ENCODE peak calls at places on chromosomes 12 and 14, in ten cellular contexts. P is aorta; N is cardiac muscle cell; K is right lobe of liver; J is sigmoid colon; W is body of pancreas; T is endothelial cell of umbilical vein; B is CD4-positive, CD25-positive, alpha-beta regulatory T cell; D is left ventricle myocardium inferior; R is SJCRH30. Z is an unnamed sample.

GRCh38 chr12:10511756-10512355 is 6.2 kb downstream of the EIF2S3B start:
- DNase-seq in T (no peak), D (no peak), P (no peak), N (no peak), J (no peak), W (no peak), B (no peak), R (no peak), K (no peak), Z (no peak)

GRCh38 chr12:88623777-88624548 is 43.7 kb upstream of the KITLG start:
- DNase-seq in W (no peak), N (no peak), R (no peak), T (no peak), J (no peak), P (no peak), D (no peak), B (no peak), K (no peak), Z (no peak)

GRCh38 chr12:70609739-70610491 is 27.3 kb downstream of the PTPRB start:
- DNase-seq in R (no peak), P (peak; percentile 66), T (peak; percentile 79), J (peak; percentile 67), W (peak; percentile 31), B (peak; percentile 3), N (peak; percentile 53), D (peak; percentile 61), K (peak; percentile 63), Z (peak; percentile 44)

GRCh38 chr12:24380122-24380521 is 430.7 kb upstream of the SOX5 start:
- DNase-seq in T (no peak), W (no peak), J (no peak), R (no peak), P (no peak), K (no peak), N (peak; percentile 2), B (no peak), D (no peak), Z (no peak)

GRCh38 chr14:59630281-59630963 is 53.8 kb upstream of the CCDC175 start:
- DNase-seq in B (no peak), P (peak; percentile 81), R (no peak), W (peak; percentile 28), D (no peak), T (no peak), N (peak; percentile 19), K (peak; percentile 53), J (no peak), Z (peak; percentile 42)

GRCh38 chr12:75724913-75725312 is 213.5 kb upstream of the KRR1 start:
- DNase-seq in P (no peak), R (peak; percentile 54), W (no peak), B (no peak), D (no peak), K (no peak), T (peak; percentile 86), J (peak; percentile 67), N (peak; percentile 77), Z (peak; percentile 35)

GRCh38 chr12:107014050-107014449 is 27.1 kb upstream of the MTERF2 start:
- DNase-seq in W (peak; percentile 73), D (no peak), B (peak; percentile 37), P (no peak), T (no peak), K (no peak), J (no peak), N (no peak), R (no peak), Z (peak; percentile 44)

GRCh38 chr12:89494411-89495231 is 30.0 kb downstream of the GALNT4 start:
- DNase-seq in B (peak; percentile 82), T (no peak), K (no peak), N (no peak), R (no peak), D (no peak), J (no peak), P (no peak), W (no peak), Z (no peak)

GRCh38 chr12:14185441-14186192 is 179.9 kb upstream of the ATF7IP start:
- DNase-seq in N (peak; percentile 58), K (no peak), R (peak; percentile 63), T (peak; percentile 35), P (no peak), W (peak; percentile 62), D (no peak), B (peak; percentile 30), J (no peak), Z (peak; percentile 29)

GRCh38 chr12:27057543-27057942 is 24.8 kb downstream of the C12orf71 start:
- DNase-seq in J (no peak), P (no peak), W (no peak), T (no peak), B (no peak), N (no peak), K (no peak), D (no peak), R (no peak), Z (no peak)

GRCh38 chr12:105978686-105979085 is 160.1 kb downstream of the NUAK1 start:
- DNase-seq in J (no peak), P (no peak), K (no peak), W (no peak), N (peak; percentile 44), R (no peak), D (no peak), T (no peak), B (no peak), Z (no peak)

GRCh38 chr12:57270966-57271470 is 20.0 kb upstream of the STAC3 start:
- DNase-seq in K (no peak), B (no peak), W (no peak), R (peak; percentile 90), J (no peak), P (no peak), T (peak; percentile 14), D (no peak), N (no peak), Z (no peak)

GRCh38 chr14:76829016-76829365 is 2.8 kb downstream of the LRRC74A start:
- DNase-seq in J (no peak), T (peak; percentile 33), K (no peak), D (peak; percentile 33), R (no peak), P (no peak), B (no peak), N (peak; percentile 77), W (peak; percentile 53), Z (no peak)

DNA sequence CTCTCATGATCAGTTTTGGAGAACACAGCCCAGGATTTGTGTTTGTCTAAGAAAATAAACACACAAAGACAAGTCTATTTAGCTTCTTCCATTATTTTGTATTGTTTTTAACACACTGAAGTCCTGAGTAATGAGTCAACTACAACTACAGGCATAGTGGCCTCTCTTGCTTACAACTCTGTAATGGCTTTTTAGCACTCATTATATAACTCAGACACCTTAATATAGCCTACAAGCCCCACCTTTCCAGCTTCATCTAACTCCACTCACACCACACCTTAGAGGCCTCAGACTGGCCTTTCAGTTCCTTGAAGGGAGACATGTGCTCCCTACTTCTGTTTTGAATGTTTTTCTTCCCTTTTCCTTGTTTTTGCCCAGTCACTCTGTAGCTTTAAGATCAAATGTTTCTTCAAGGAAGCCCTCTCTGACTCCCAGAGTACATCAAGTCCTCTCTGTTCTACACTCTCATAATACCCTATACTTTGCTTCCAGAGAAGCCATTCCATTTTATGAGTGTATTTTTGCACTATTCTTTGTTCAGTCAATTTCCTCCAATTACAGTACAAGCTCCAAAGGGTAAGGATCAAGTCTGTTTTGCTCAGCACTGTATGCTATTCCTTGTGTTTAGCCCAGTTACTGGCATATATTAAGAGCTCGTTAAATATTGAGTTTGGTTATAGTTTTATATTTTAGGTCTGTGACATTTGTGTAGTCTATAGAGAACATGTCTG is 233.6 kb upstream of the ARHGAP5 start:
- DNase-seq in D (no peak), B (no peak), J (no peak), K (no peak), P (no peak), N (peak; percentile 9), T (peak; percentile 41), R (no peak), W (no peak), Z (no peak)
- H3K27ac ChIP-seq in D (no peak overlapping the region), B (no peak overlapping the region), J (no peak overlapping the region), K (no peak overlapping the region), P (no peak overlapping the region), N (no peak overlapping the region), T (no peak overlapping the region), R (no peak overlapping the region), W (no peak overlapping the region), Z (no peak overlapping the region)

GRCh38 chr12:111653596-111653995 is 32.2 kb downstream of the BRAP start:
- DNase-seq in W (no peak), R (no peak), P (no peak), J (no peak), B (no peak), K (no peak), N (no peak), T (no peak), D (no peak), Z (no peak)
- H3K36me3 ChIP-seq in W (no peaks in the 10 kb centered on the region), R (peaks cover 42% of the 10 kb centered on the region), P (peaks cover 8% of the 10 kb centered on the region), J (peaks cover 52% of the 10 kb centered on the region), B (peaks cover 78% of the 10 kb centered on the region), K (peaks cover 20% of the 10 kb centered on the region), N (peaks cover 37% of the 10 kb centered on the region), T (peaks cover 15% of the 10 kb centered on the region), D (peaks cover 99% of the 10 kb centered on the region), Z (peaks cover 75% of the 10 kb centered on the region)

DNA sequence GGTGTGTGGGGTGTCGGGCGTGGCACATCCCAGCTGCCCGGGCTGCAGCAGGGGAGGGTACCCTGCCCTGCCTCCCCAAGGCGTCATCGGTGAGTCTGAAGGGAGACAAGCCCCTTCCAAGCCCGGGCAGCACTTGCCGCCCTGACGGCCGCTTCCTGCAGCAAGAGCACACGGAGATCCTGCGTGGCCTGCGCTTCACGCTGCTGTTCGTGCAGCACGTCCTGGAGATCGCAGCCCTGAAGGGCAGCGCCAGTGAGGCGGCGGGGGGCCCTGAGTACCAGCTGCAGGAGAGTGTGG is 10.1 kb upstream of the PUS1 start:
- DNase-seq in T (no peak), B (no peak), N (no peak), K (no peak), W (no peak), R (no peak), P (no peak), J (no peak), D (no peak), Z (no peak)
- H3K27ac ChIP-seq in T (no peak overlapping the region), B (no peak overlapping the region), N (no peak overlapping the region), K (no peak overlapping the region), W (no peak overlapping the region), R (no peak overlapping the region), P (no peak overlapping the region), J (no peak overlapping the region), D (no peak overlapping the region), Z (no peak overlapping the region)

GRCh38 chr14:49820176-49820575 is 32.4 kb downstream of the NEMF start:
- DNase-seq in J (no peak), B (no peak), N (no peak), R (no peak), K (no peak), D (no peak), P (no peak), W (no peak), T (no peak), Z (no peak)
- H3K36me3 ChIP-seq in J (peaks cover 31% of the 10 kb centered on the region), B (peaks cover 67% of the 10 kb centered on the region), N (peaks cover 52% of the 10 kb centered on the region), R (peaks cover 71% of the 10 kb centered on the region), K (peaks cover 40% of the 10 kb centered on the region), D (peaks cover 86% of the 10 kb centered on the region), P (peaks cover 9% of the 10 kb centered on the region), W (peaks cover 4% of the 10 kb centered on the region), T (peaks cover 22% of the 10 kb centered on the region), Z (peaks cover 68% of the 10 kb centered on the region)

DNA sequence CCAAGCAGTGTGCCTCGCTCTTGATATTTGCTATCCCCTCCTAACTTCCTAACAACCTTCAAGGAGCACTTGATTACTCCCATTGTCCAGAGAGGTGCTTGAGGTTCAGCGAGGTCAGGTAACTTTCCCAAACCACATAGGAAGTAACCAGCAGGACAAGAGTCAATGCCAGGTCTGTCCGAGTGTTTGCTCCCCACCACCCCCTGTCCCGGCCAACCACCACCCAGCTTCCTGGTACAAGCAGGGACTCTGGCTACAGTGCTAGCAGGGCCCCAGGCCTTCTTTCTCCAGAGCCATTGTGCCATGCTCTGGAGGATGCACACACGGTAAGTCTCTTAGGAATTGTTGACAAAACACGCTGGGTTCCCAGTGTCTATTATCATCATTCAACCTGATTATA is 49.2 kb downstream of the SYNE3 start:
- DNase-seq in J (no peak), R (no peak), D (no peak), N (no peak), P (no peak), W (no peak), B (no peak), T (no peak), K (peak; percentile 2), Z (no peak)
- H3K27ac ChIP-seq in J (no peak overlapping the region), R (no peak overlapping the region), D (peak overlapping the region; percentile 70), N (no peak overlapping the region), P (no peak overlapping the region), W (no peak overlapping the region), B (peak overlapping the region; percentile 59), T (no peak overlapping the region), K (no peak overlapping the region), Z (no peak overlapping the region)

Z was measured in WERI-Rb-1.